ENCODE peak calls at places on chromosomes 1 and 21, in seven cellular contexts. One of them, this sample, is unnamed.

GRCh38 chr1:37746806-37747205 is 18.1 kb downstream of the EPHA10 start:
- DNase-seq in GM04504: no peak
- DNase-seq in RWPE1: no peak
- DNase-seq in AG09309: no peak
- DNase-seq in foreskin keratinocyte: no peak
- DNase-seq in hypothalamus: no peak
- DNase-seq in esophagus squamous epithelium: no peak
- DNase-seq in this sample: no peak

GRCh38 chr1:182217967-182218366 is 156.5 kb upstream of the ZNF648 start:
- DNase-seq in AG09309: no peak
- DNase-seq in RWPE1: peak; percentile 82
- DNase-seq in foreskin keratinocyte: peak; percentile 95
- DNase-seq in hypothalamus: no peak
- DNase-seq in GM04504: no peak
- DNase-seq in esophagus squamous epithelium: no peak
- DNase-seq in this sample: no peak

GRCh38 chr1:24906760-24907490 is 23.2 kb downstream of the RUNX3 start:
- DNase-seq in esophagus squamous epithelium: no peak
- DNase-seq in RWPE1: no peak
- DNase-seq in foreskin keratinocyte: no peak
- DNase-seq in GM04504: no peak
- DNase-seq in AG09309: no peak
- DNase-seq in hypothalamus: no peak
- DNase-seq in this sample: no peak

GRCh38 chr1:71088645-71089287 is 7.9 kb upstream of the ZRANB2 start:
- DNase-seq in RWPE1: no peak
- DNase-seq in esophagus squamous epithelium: no peak
- DNase-seq in GM04504: no peak
- DNase-seq in foreskin keratinocyte: no peak
- DNase-seq in hypothalamus: no peak
- DNase-seq in AG09309: no peak
- DNase-seq in this sample: no peak

GRCh38 chr1:30798389-30798951 is 40.9 kb upstream of the LAPTM5 start:
- DNase-seq in RWPE1: no peak
- DNase-seq in esophagus squamous epithelium: no peak
- DNase-seq in foreskin keratinocyte: no peak
- DNase-seq in GM04504: no peak
- DNase-seq in AG09309: no peak
- DNase-seq in hypothalamus: no peak
- DNase-seq in this sample: no peak

GRCh38 chr1:160884091-160884490 is 889 bp downstream of the ITLN1 start:
- DNase-seq in RWPE1: no peak
- DNase-seq in GM04504: no peak
- DNase-seq in esophagus squamous epithelium: no peak
- DNase-seq in foreskin keratinocyte: no peak
- DNase-seq in hypothalamus: no peak
- DNase-seq in AG09309: no peak
- DNase-seq in this sample: no peak

GRCh38 chr1:61230523-61230922 is 148.2 kb downstream of the NFIA start:
- DNase-seq in hypothalamus: no peak
- DNase-seq in RWPE1: no peak
- DNase-seq in AG09309: no peak
- DNase-seq in GM04504: no peak
- DNase-seq in esophagus squamous epithelium: no peak
- DNase-seq in foreskin keratinocyte: no peak
- DNase-seq in this sample: no peak

GRCh38 chr1:52552505-52553371 is at the start of gene TUT4:
- DNase-seq in GM04504: peak; percentile 42
- DNase-seq in hypothalamus: peak; percentile 41
- DNase-seq in RWPE1: peak; percentile 42
- DNase-seq in esophagus squamous epithelium: peak; percentile 39
- DNase-seq in foreskin keratinocyte: peak; percentile 60
- DNase-seq in AG09309: no peak
- DNase-seq in this sample: peak; percentile 71

GRCh38 chr1:203630697-203631096 is 4.1 kb downstream of the ATP2B4 start:
- DNase-seq in RWPE1: no peak
- DNase-seq in hypothalamus: no peak
- DNase-seq in esophagus squamous epithelium: no peak
- DNase-seq in AG09309: no peak
- DNase-seq in foreskin keratinocyte: no peak
- DNase-seq in GM04504: no peak
- DNase-seq in this sample: no peak

GRCh38 chr1:77421504-77422233 is 139.8 kb downstream of the AK5 start:
- DNase-seq in hypothalamus: no peak
- DNase-seq in GM04504: no peak
- DNase-seq in esophagus squamous epithelium: no peak
- DNase-seq in RWPE1: no peak
- DNase-seq in AG09309: no peak
- DNase-seq in foreskin keratinocyte: no peak
- DNase-seq in this sample: no peak

GRCh38 chr1:17287377-17287776 is 20.6 kb upstream of the PADI4 start:
- DNase-seq in GM04504: peak; percentile 66
- DNase-seq in hypothalamus: no peak
- DNase-seq in esophagus squamous epithelium: no peak
- DNase-seq in AG09309: peak; percentile 59
- DNase-seq in RWPE1: peak; percentile 89
- DNase-seq in foreskin keratinocyte: peak; percentile 92
- DNase-seq in this sample: peak; percentile 11

GRCh38 chr1:102897537-102897936 is 210.8 kb downstream of the COL11A1 start:
- DNase-seq in esophagus squamous epithelium: no peak
- DNase-seq in GM04504: peak; percentile 59
- DNase-seq in foreskin keratinocyte: peak; percentile 55
- DNase-seq in hypothalamus: no peak
- DNase-seq in RWPE1: no peak
- DNase-seq in AG09309: peak; percentile 61
- DNase-seq in this sample: peak; percentile 38

GRCh38 chr1:57158660-57159059 is 192.8 kb upstream of the C8B start:
- DNase-seq in AG09309: no peak
- DNase-seq in foreskin keratinocyte: no peak
- DNase-seq in GM04504: no peak
- DNase-seq in esophagus squamous epithelium: no peak
- DNase-seq in RWPE1: no peak
- DNase-seq in hypothalamus: no peak
- DNase-seq in this sample: no peak

GRCh38 chr1:116712510-116712909 is 41.7 kb upstream of the CD2 start:
- DNase-seq in hypothalamus: no peak
- DNase-seq in foreskin keratinocyte: no peak
- DNase-seq in AG09309: no peak
- DNase-seq in esophagus squamous epithelium: no peak
- DNase-seq in GM04504: no peak
- DNase-seq in RWPE1: no peak
- DNase-seq in this sample: no peak

GRCh38 chr1:21594935-21595897 is 73.9 kb downstream of the RAP1GAP start:
- DNase-seq in RWPE1: peak; percentile 50
- DNase-seq in GM04504: no peak
- DNase-seq in foreskin keratinocyte: no peak
- DNase-seq in hypothalamus: no peak
- DNase-seq in AG09309: no peak
- DNase-seq in esophagus squamous epithelium: no peak
- DNase-seq in this sample: peak; percentile 25

GRCh38 chr1:3463891-3464648 is 9.6 kb downstream of the ARHGEF16 start:
- DNase-seq in GM04504: no peak
- DNase-seq in hypothalamus: no peak
- DNase-seq in AG09309: no peak
- DNase-seq in RWPE1: no peak
- DNase-seq in esophagus squamous epithelium: no peak
- DNase-seq in foreskin keratinocyte: no peak
- DNase-seq in this sample: no peak

GRCh38 chr1:47023268-47024137 is at the start of gene CYP4X1:
- DNase-seq in hypothalamus: no peak
- DNase-seq in foreskin keratinocyte: peak; percentile 33
- DNase-seq in esophagus squamous epithelium: no peak
- DNase-seq in GM04504: no peak
- DNase-seq in AG09309: no peak
- DNase-seq in RWPE1: no peak
- DNase-seq in this sample: no peak

GRCh38 chr1:231603598-231604275 is 22.9 kb upstream of the DISC1 start:
- DNase-seq in RWPE1: peak; percentile 46
- DNase-seq in AG09309: no peak
- DNase-seq in esophagus squamous epithelium: no peak
- DNase-seq in hypothalamus: no peak
- DNase-seq in foreskin keratinocyte: peak; percentile 49
- DNase-seq in GM04504: no peak
- DNase-seq in this sample: peak; percentile 60

GRCh38 chr1:102970496-102971078 is 137.7 kb downstream of the COL11A1 start:
- DNase-seq in esophagus squamous epithelium: no peak
- DNase-seq in foreskin keratinocyte: peak; percentile 40
- DNase-seq in AG09309: peak; percentile 39
- DNase-seq in RWPE1: peak; percentile 41
- DNase-seq in GM04504: peak; percentile 29
- DNase-seq in hypothalamus: no peak
- DNase-seq in this sample: no peak

GRCh38 chr1:30471307-30471706 is 252.1 kb downstream of the MATN1 start:
- DNase-seq in AG09309: no peak
- DNase-seq in esophagus squamous epithelium: no peak
- DNase-seq in foreskin keratinocyte: peak; percentile 23
- DNase-seq in hypothalamus: no peak
- DNase-seq in GM04504: no peak
- DNase-seq in RWPE1: no peak
- DNase-seq in this sample: no peak

GRCh38 chr21:36511484-36512227 is 31.7 kb upstream of the CLDN14 start:
- DNase-seq in esophagus squamous epithelium: no peak
- DNase-seq in GM04504: peak; percentile 24
- DNase-seq in RWPE1: no peak
- DNase-seq in hypothalamus: no peak
- DNase-seq in AG09309: no peak
- DNase-seq in foreskin keratinocyte: peak; percentile 9
- DNase-seq in this sample: no peak

GRCh38 chr1:244067893-244068292 is 16.8 kb downstream of the ZBTB18 start:
- DNase-seq in esophagus squamous epithelium: no peak
- DNase-seq in foreskin keratinocyte: no peak
- DNase-seq in hypothalamus: no peak
- DNase-seq in RWPE1: no peak
- DNase-seq in AG09309: no peak
- DNase-seq in GM04504: no peak
- DNase-seq in this sample: no peak

GRCh38 chr1:9561429-9561828 is 22.2 kb downstream of the SLC25A33 start:
- DNase-seq in RWPE1: peak; percentile 78
- DNase-seq in GM04504: peak; percentile 82
- DNase-seq in AG09309: peak; percentile 83
- DNase-seq in hypothalamus: no peak
- DNase-seq in esophagus squamous epithelium: no peak
- DNase-seq in foreskin keratinocyte: peak; percentile 80
- DNase-seq in this sample: no peak

GRCh38 chr1:93740601-93741031 is 59.0 kb upstream of the BCAR3 start:
- DNase-seq in hypothalamus: no peak
- DNase-seq in GM04504: no peak
- DNase-seq in esophagus squamous epithelium: no peak
- DNase-seq in foreskin keratinocyte: no peak
- DNase-seq in AG09309: no peak
- DNase-seq in RWPE1: no peak
- DNase-seq in this sample: no peak

GRCh38 chr1:217224201-217224600 is 406.7 kb downstream of the GPATCH2 start:
- DNase-seq in esophagus squamous epithelium: no peak
- DNase-seq in hypothalamus: no peak
- DNase-seq in AG09309: no peak
- DNase-seq in RWPE1: no peak
- DNase-seq in GM04504: no peak
- DNase-seq in foreskin keratinocyte: no peak
- DNase-seq in this sample: no peak

GRCh38 chr1:227869851-227870305 is 54.4 kb downstream of the PRSS38 start:
- DNase-seq in GM04504: peak; percentile 44
- DNase-seq in foreskin keratinocyte: no peak
- DNase-seq in RWPE1: no peak
- DNase-seq in hypothalamus: no peak
- DNase-seq in AG09309: no peak
- DNase-seq in esophagus squamous epithelium: no peak
- DNase-seq in this sample: no peak